ENCODE peak calls at places on chromosome 1, in nine cellular contexts. K is vagina, U is GOT3, Q is progenitor cell of endocrine pancreas, S is HS-5, W is NCI-H345, J is hippocampal formation, D is Calu3, L is T-helper 1 cell. A is an unnamed sample.

GRCh38 chr1:221845650-221846371 is 103.9 kb upstream of the DUSP10 start:
- DNase-seq in K (peak; percentile 90), U (no peak), Q (peak; percentile 10), S (no peak), W (peak; percentile 80), J (no peak), D (peak; percentile 70), L (no peak), A (no peak)

GRCh38 chr1:35762204-35762603 is 7.6 kb downstream of the CLSPN start:
- DNase-seq in K (no peak), U (no peak), Q (no peak), S (no peak), W (no peak), J (no peak), D (no peak), L (no peak), A (no peak)

GRCh38 chr1:93846151-93846928 is 32.7 kb downstream of the DNTTIP2 start:
- DNase-seq in K (peak; percentile 91), U (peak; percentile 7), Q (peak; percentile 75), S (no peak), W (peak; percentile 89), J (peak; percentile 84), D (peak; percentile 89), L (peak; percentile 77), A (peak; percentile 86)

GRCh38 chr1:241715956-241716355 is 63.9 kb downstream of the WDR64 start:
- DNase-seq in K (no peak), U (no peak), Q (no peak), S (no peak), W (no peak), J (no peak), D (no peak), L (no peak), A (no peak)

GRCh38 chr1:45503462-45504360 is 3.6 kb downstream of the MMACHC start:
- DNase-seq in K (no peak), U (no peak), Q (no peak), S (no peak), W (no peak), J (no peak), D (no peak), L (no peak), A (no peak)

GRCh38 chr1:110084226-110085078 is 14.0 kb upstream of the ALX3 start:
- DNase-seq in K (no peak), U (no peak), Q (no peak), S (no peak), W (no peak), J (no peak), D (peak; percentile 32), L (no peak), A (no peak)

GRCh38 chr1:223143760-223144248 is 756 bp upstream of the TLR5 start:
- DNase-seq in K (no peak), U (no peak), Q (no peak), S (no peak), W (no peak), J (peak; percentile 12), D (peak; percentile 77), L (peak; percentile 34), A (peak; percentile 35)

GRCh38 chr1:16141573-16142336 is 14.1 kb downstream of the EPHA2 start:
- DNase-seq in K (no peak), U (no peak), Q (no peak), S (no peak), W (no peak), J (no peak), D (no peak), L (no peak), A (no peak)